ENCODE peak calls at places on chromosomes 5 and 9, in nine cellular contexts. One of them, this sample, is unnamed.

GRCh38 chr9:14136646-14137370 is 177.1 kb downstream of the NFIB start:
- DNase-seq in heart left ventricle: no peak
- DNase-seq in tibial artery: no peak
- DNase-seq in IMR-90: no peak
- DNase-seq in colonic mucosa: no peak
- DNase-seq in A549: no peak
- DNase-seq in fibroblast of lung: no peak
- DNase-seq in cardiac muscle cell: no peak
- DNase-seq in nephron progenitor cell: no peak
- DNase-seq in this sample: no peak

GRCh38 chr5:124056326-124057160 is 544.6 kb downstream of the CSNK1G3 start:
- DNase-seq in heart left ventricle: no peak
- DNase-seq in tibial artery: no peak
- DNase-seq in IMR-90: no peak
- DNase-seq in colonic mucosa: no peak
- DNase-seq in A549: no peak
- DNase-seq in fibroblast of lung: no peak
- DNase-seq in cardiac muscle cell: peak
- DNase-seq in nephron progenitor cell: no peak
- DNase-seq in this sample: no peak

GRCh38 chr5:181114844-181115778 is 15.9 kb downstream of the OR2V1 start:
- DNase-seq in heart left ventricle: no peak
- DNase-seq in tibial artery: peak
- DNase-seq in IMR-90: peak
- DNase-seq in colonic mucosa: no peak
- DNase-seq in A549: peak
- DNase-seq in fibroblast of lung: peak
- DNase-seq in cardiac muscle cell: no peak
- DNase-seq in nephron progenitor cell: no peak
- DNase-seq in this sample: no peak

GRCh38 chr5:176697267-176697928 is 50.1 kb downstream of the TSPAN17 start:
- DNase-seq in heart left ventricle: peak
- DNase-seq in tibial artery: no peak
- DNase-seq in IMR-90: no peak
- DNase-seq in colonic mucosa: no peak
- DNase-seq in A549: no peak
- DNase-seq in fibroblast of lung: no peak
- DNase-seq in cardiac muscle cell: no peak
- DNase-seq in nephron progenitor cell: no peak
- DNase-seq in this sample: no peak

GRCh38 chr5:132223861-132224260 is 3.8 kb downstream of the P4HA2 start:
- DNase-seq in heart left ventricle: no peak
- DNase-seq in tibial artery: no peak
- DNase-seq in IMR-90: no peak
- DNase-seq in colonic mucosa: no peak
- DNase-seq in A549: no peak
- DNase-seq in fibroblast of lung: no peak
- DNase-seq in cardiac muscle cell: no peak
- DNase-seq in nephron progenitor cell: no peak
- DNase-seq in this sample: no peak

GRCh38 chr9:124725068-124725452 is 46.1 kb downstream of the NR6A1 start:
- DNase-seq in heart left ventricle: no peak
- DNase-seq in tibial artery: no peak
- DNase-seq in IMR-90: no peak
- DNase-seq in colonic mucosa: no peak
- DNase-seq in A549: no peak
- DNase-seq in fibroblast of lung: no peak
- DNase-seq in cardiac muscle cell: no peak
- DNase-seq in nephron progenitor cell: no peak
- DNase-seq in this sample: no peak

GRCh38 chr9:90891656-90892055 is 90.0 kb downstream of the SYK start:
- DNase-seq in heart left ventricle: no peak
- DNase-seq in tibial artery: no peak
- DNase-seq in IMR-90: peak
- DNase-seq in colonic mucosa: no peak
- DNase-seq in A549: no peak
- DNase-seq in fibroblast of lung: no peak
- DNase-seq in cardiac muscle cell: no peak
- DNase-seq in nephron progenitor cell: no peak
- DNase-seq in this sample: no peak

GRCh38 chr9:17251100-17251499 is 116.3 kb downstream of the CNTLN start:
- DNase-seq in heart left ventricle: no peak
- DNase-seq in tibial artery: no peak
- DNase-seq in IMR-90: no peak
- DNase-seq in colonic mucosa: no peak
- DNase-seq in A549: no peak
- DNase-seq in fibroblast of lung: no peak
- DNase-seq in cardiac muscle cell: no peak
- DNase-seq in nephron progenitor cell: no peak
- DNase-seq in this sample: no peak

GRCh38 chr9:121317737-121318630 is 50.0 kb downstream of the GSN start:
- DNase-seq in heart left ventricle: peak
- DNase-seq in tibial artery: peak
- DNase-seq in IMR-90: no peak
- DNase-seq in colonic mucosa: no peak
- DNase-seq in A549: no peak
- DNase-seq in fibroblast of lung: no peak
- DNase-seq in cardiac muscle cell: no peak
- DNase-seq in nephron progenitor cell: no peak
- DNase-seq in this sample: no peak

GRCh38 chr5:179731791-179732411 is 721 bp upstream of the MAML1 start:
- DNase-seq in heart left ventricle: peak
- DNase-seq in tibial artery: peak
- DNase-seq in IMR-90: peak
- DNase-seq in colonic mucosa: peak
- DNase-seq in A549: no peak
- DNase-seq in fibroblast of lung: peak
- DNase-seq in cardiac muscle cell: no peak
- DNase-seq in nephron progenitor cell: no peak
- DNase-seq in this sample: peak

GRCh38 chr5:65213921-65214525 is 267.7 kb downstream of the ADAMTS6 start:
- DNase-seq in heart left ventricle: no peak
- DNase-seq in tibial artery: no peak
- DNase-seq in IMR-90: peak
- DNase-seq in colonic mucosa: peak
- DNase-seq in A549: peak
- DNase-seq in fibroblast of lung: peak
- DNase-seq in cardiac muscle cell: peak
- DNase-seq in nephron progenitor cell: no peak
- DNase-seq in this sample: no peak

GRCh38 chr5:78758169-78758839 is 109.7 kb upstream of the LHFPL2 start:
- DNase-seq in heart left ventricle: no peak
- DNase-seq in tibial artery: no peak
- DNase-seq in IMR-90: peak
- DNase-seq in colonic mucosa: no peak
- DNase-seq in A549: no peak
- DNase-seq in fibroblast of lung: peak
- DNase-seq in cardiac muscle cell: no peak
- DNase-seq in nephron progenitor cell: no peak
- DNase-seq in this sample: no peak

GRCh38 chr9:8683496-8683895 is 883.9 kb upstream of the DMAC1 start:
- DNase-seq in heart left ventricle: no peak
- DNase-seq in tibial artery: no peak
- DNase-seq in IMR-90: no peak
- DNase-seq in colonic mucosa: no peak
- DNase-seq in A549: no peak
- DNase-seq in fibroblast of lung: no peak
- DNase-seq in cardiac muscle cell: no peak
- DNase-seq in nephron progenitor cell: no peak
- DNase-seq in this sample: no peak

GRCh38 chr5:54905942-54906537 is 79.4 kb downstream of the ESM1 start:
- DNase-seq in heart left ventricle: peak
- DNase-seq in tibial artery: peak
- DNase-seq in IMR-90: peak
- DNase-seq in colonic mucosa: peak
- DNase-seq in A549: peak
- DNase-seq in fibroblast of lung: peak
- DNase-seq in cardiac muscle cell: peak
- DNase-seq in nephron progenitor cell: peak
- DNase-seq in this sample: peak

GRCh38 chr9:34139477-34140146 is 13.1 kb upstream of the DCAF12 start:
- DNase-seq in heart left ventricle: peak
- DNase-seq in tibial artery: peak
- DNase-seq in IMR-90: peak
- DNase-seq in colonic mucosa: peak
- DNase-seq in A549: peak
- DNase-seq in fibroblast of lung: peak
- DNase-seq in cardiac muscle cell: peak
- DNase-seq in nephron progenitor cell: no peak
- DNase-seq in this sample: no peak
- TF ChIP-seq CTCF in heart left ventricle: no peak
- TF ChIP-seq CTCF in tibial artery: peak
- TF ChIP-seq CTCF in IMR-90: peak
- TF ChIP-seq CTCF in colonic mucosa: no peak
- TF ChIP-seq CTCF in A549: peak
- TF ChIP-seq CTCF in fibroblast of lung: peak
- TF ChIP-seq CTCF in cardiac muscle cell: peak
- TF ChIP-seq CTCF in nephron progenitor cell: no peak
- TF ChIP-seq CTCF in this sample: no peak

DNA sequence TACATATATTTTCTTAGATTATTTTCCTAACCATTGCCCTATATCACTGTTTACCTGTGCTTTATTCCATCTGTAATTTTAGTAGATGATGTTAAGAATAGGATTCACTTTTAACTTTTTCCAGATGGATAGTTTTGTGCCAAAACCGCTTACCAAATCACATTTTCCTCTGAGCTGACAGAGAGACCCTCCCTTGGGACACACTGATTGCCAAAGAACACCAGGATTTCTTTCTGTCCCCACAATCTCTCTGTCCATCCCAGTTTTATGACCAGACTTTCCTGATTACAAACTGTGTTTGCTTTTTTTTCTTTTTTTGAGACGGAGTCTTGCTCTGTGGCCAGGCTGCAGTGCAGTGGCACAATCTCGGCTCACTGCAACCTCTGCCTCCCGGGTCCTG is 81.3 kb upstream of the SPATA31C2 start:
- DNase-seq in heart left ventricle: no peak
- DNase-seq in tibial artery: no peak
- DNase-seq in IMR-90: no peak
- DNase-seq in colonic mucosa: no peak
- DNase-seq in A549: no peak
- DNase-seq in fibroblast of lung: no peak
- DNase-seq in cardiac muscle cell: no peak
- DNase-seq in nephron progenitor cell: no peak
- DNase-seq in this sample: no peak
- TF ChIP-seq CTCF in heart left ventricle: no peak
- TF ChIP-seq CTCF in tibial artery: no peak
- TF ChIP-seq CTCF in IMR-90: no peak
- TF ChIP-seq CTCF in colonic mucosa: no peak
- TF ChIP-seq CTCF in A549: no peak
- TF ChIP-seq CTCF in fibroblast of lung: no peak
- TF ChIP-seq CTCF in cardiac muscle cell: no peak
- TF ChIP-seq CTCF in nephron progenitor cell: no peak
- TF ChIP-seq CTCF in this sample: no peak

GRCh38 chr9:117451336-117451735 is 36.5 kb upstream of the ASTN2 start:
- DNase-seq in heart left ventricle: no peak
- DNase-seq in tibial artery: no peak
- DNase-seq in IMR-90: no peak
- DNase-seq in colonic mucosa: no peak
- DNase-seq in A549: no peak
- DNase-seq in fibroblast of lung: no peak
- DNase-seq in cardiac muscle cell: no peak
- DNase-seq in nephron progenitor cell: no peak
- DNase-seq in this sample: no peak

GRCh38 chr9:117444466-117444865 is 29.6 kb upstream of the ASTN2 start:
- DNase-seq in heart left ventricle: no peak
- DNase-seq in tibial artery: no peak
- DNase-seq in IMR-90: no peak
- DNase-seq in colonic mucosa: no peak
- DNase-seq in A549: no peak
- DNase-seq in fibroblast of lung: no peak
- DNase-seq in cardiac muscle cell: no peak
- DNase-seq in nephron progenitor cell: no peak
- DNase-seq in this sample: no peak

DNA sequence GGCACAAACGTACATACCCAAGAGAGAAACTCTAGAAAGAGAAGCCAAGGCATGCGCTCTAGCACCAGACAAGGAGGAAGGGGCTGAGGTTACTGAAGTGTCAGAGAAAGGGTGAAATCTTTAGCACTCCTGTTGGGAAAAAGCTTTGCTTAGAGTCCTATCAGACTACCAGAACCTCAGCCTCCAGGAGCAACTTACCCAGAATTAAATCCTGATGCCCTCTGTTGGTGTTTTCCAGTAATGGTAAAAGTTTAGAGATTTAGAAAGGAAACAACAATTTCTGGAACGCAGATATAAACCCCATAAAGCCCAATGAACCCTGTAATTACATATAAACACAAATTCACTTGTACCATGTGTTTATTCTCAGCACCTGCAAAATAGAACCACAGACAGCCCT is 33.2 kb upstream of the ASTN2 start:
- DNase-seq in heart left ventricle: no peak
- DNase-seq in tibial artery: no peak
- DNase-seq in IMR-90: no peak
- DNase-seq in colonic mucosa: no peak
- DNase-seq in A549: no peak
- DNase-seq in fibroblast of lung: no peak
- DNase-seq in cardiac muscle cell: no peak
- DNase-seq in nephron progenitor cell: no peak
- DNase-seq in this sample: no peak
- TF ChIP-seq CTCF in heart left ventricle: no peak
- TF ChIP-seq CTCF in tibial artery: no peak
- TF ChIP-seq CTCF in IMR-90: peak
- TF ChIP-seq CTCF in colonic mucosa: no peak
- TF ChIP-seq CTCF in A549: no peak
- TF ChIP-seq CTCF in fibroblast of lung: no peak
- TF ChIP-seq CTCF in cardiac muscle cell: no peak
- TF ChIP-seq CTCF in nephron progenitor cell: peak
- TF ChIP-seq CTCF in this sample: no peak

GRCh38 chr9:127912882-127913281 is 4.0 kb downstream of the ST6GALNAC4 start:
- DNase-seq in heart left ventricle: no peak
- DNase-seq in tibial artery: no peak
- DNase-seq in IMR-90: no peak
- DNase-seq in colonic mucosa: peak
- DNase-seq in A549: peak
- DNase-seq in fibroblast of lung: no peak
- DNase-seq in cardiac muscle cell: no peak
- DNase-seq in nephron progenitor cell: no peak
- DNase-seq in this sample: no peak

GRCh38 chr9:127908660-127908926 is 8.2 kb downstream of the ST6GALNAC4 start:
- DNase-seq in heart left ventricle: no peak
- DNase-seq in tibial artery: no peak
- DNase-seq in IMR-90: no peak
- DNase-seq in colonic mucosa: no peak
- DNase-seq in A549: no peak
- DNase-seq in fibroblast of lung: no peak
- DNase-seq in cardiac muscle cell: no peak
- DNase-seq in nephron progenitor cell: no peak
- DNase-seq in this sample: no peak

GRCh38 chr9:127909839-127910273 is 7.0 kb downstream of the ST6GALNAC4 start:
- DNase-seq in heart left ventricle: no peak
- DNase-seq in tibial artery: no peak
- DNase-seq in IMR-90: no peak
- DNase-seq in colonic mucosa: no peak
- DNase-seq in A549: no peak
- DNase-seq in fibroblast of lung: no peak
- DNase-seq in cardiac muscle cell: no peak
- DNase-seq in nephron progenitor cell: no peak
- DNase-seq in this sample: no peak

GRCh38 chr9:127912296-127912695 is 4.5 kb downstream of the ST6GALNAC4 start:
- DNase-seq in heart left ventricle: no peak
- DNase-seq in tibial artery: no peak
- DNase-seq in IMR-90: no peak
- DNase-seq in colonic mucosa: peak
- DNase-seq in A549: no peak
- DNase-seq in fibroblast of lung: no peak
- DNase-seq in cardiac muscle cell: no peak
- DNase-seq in nephron progenitor cell: no peak
- DNase-seq in this sample: no peak

GRCh38 chr9:127910613-127911205 is 6.1 kb downstream of the ST6GALNAC4 start:
- DNase-seq in heart left ventricle: no peak
- DNase-seq in tibial artery: no peak
- DNase-seq in IMR-90: peak
- DNase-seq in colonic mucosa: peak
- DNase-seq in A549: peak
- DNase-seq in fibroblast of lung: peak
- DNase-seq in cardiac muscle cell: no peak
- DNase-seq in nephron progenitor cell: no peak
- DNase-seq in this sample: no peak
- TF ChIP-seq CTCF in heart left ventricle: no peak
- TF ChIP-seq CTCF in tibial artery: no peak
- TF ChIP-seq CTCF in IMR-90: peak
- TF ChIP-seq CTCF in colonic mucosa: no peak
- TF ChIP-seq CTCF in A549: peak
- TF ChIP-seq CTCF in fibroblast of lung: no peak
- TF ChIP-seq CTCF in cardiac muscle cell: no peak
- TF ChIP-seq CTCF in nephron progenitor cell: no peak
- TF ChIP-seq CTCF in this sample: no peak